ENCODE peak calls at places on chromosomes 4 and X, in eight cellular contexts. T, P, S, C, D, H, U and V are unnamed samples.

GRCh38 chrX:21659320-21659719 is 1.2 kb upstream of the KLHL34 start:
- DNase-seq in T (no peak), P (no peak), S (no peak), C (no peak), D (no peak), H (no peak), U (no peak), V (no peak)

GRCh38 chr4:70895846-70896435 is 6.2 kb upstream of the MOB1B start:
- DNase-seq in T (no peak), P (no peak), S (no peak), C (no peak), D (no peak), H (no peak), U (no peak), V (no peak)

GRCh38 chr4:153724606-153725005 is 35.2 kb downstream of the RNF175 start:
- DNase-seq in T (no peak), P (no peak), S (no peak), C (no peak), D (no peak), H (no peak), U (no peak), V (no peak)

GRCh38 chr4:171017596-171017995 is 795.6 kb upstream of the GALNTL6 start:
- DNase-seq in T (no peak), P (no peak), S (no peak), C (no peak), D (no peak), H (no peak), U (peak; percentile 2), V (no peak)

GRCh38 chrX:108138814-108139213 is 47.2 kb downstream of the ATG4A start:
- DNase-seq in T (no peak), P (no peak), S (no peak), C (no peak), D (no peak), H (no peak), U (no peak), V (no peak)

GRCh38 chr4:41709844-41710481 is 38.6 kb downstream of the PHOX2B start:
- DNase-seq in T (no peak), P (no peak), S (no peak), C (no peak), D (peak; percentile 9), H (no peak), U (peak; percentile 99), V (no peak)

GRCh38 chrX:13001961-13002671 is 27.2 kb downstream of the TMSB4X start:
- DNase-seq in T (peak; percentile 28), P (no peak), S (no peak), C (no peak), D (no peak), H (no peak), U (peak; percentile 86), V (peak; percentile 11)

GRCh38 chr4:157514711-157515110 is 294.2 kb downstream of the GRIA2 start:
- DNase-seq in T (no peak), P (peak; percentile 50), S (no peak), C (peak; percentile 1), D (no peak), H (no peak), U (no peak), V (peak; percentile 9)

GRCh38 chr4:70984587-70984986 is 8.9 kb upstream of the DCK start:
- DNase-seq in T (no peak), P (no peak), S (no peak), C (no peak), D (no peak), H (no peak), U (no peak), V (no peak)

GRCh38 chr4:100796333-100796732 is 278.5 kb upstream of the EMCN start:
- DNase-seq in T (no peak), P (no peak), S (no peak), C (no peak), D (no peak), H (no peak), U (no peak), V (no peak)

GRCh38 chrX:139720136-139720535 is 12.2 kb upstream of the MCF2 start:
- DNase-seq in T (no peak), P (peak; percentile 4), S (no peak), C (no peak), D (peak; percentile 33), H (no peak), U (peak; percentile 22), V (no peak)

GRCh38 chr4:182895791-182896292 is 21.3 kb downstream of the DCTD start:
- DNase-seq in T (no peak), P (no peak), S (no peak), C (no peak), D (no peak), H (no peak), U (no peak), V (no peak)

GRCh38 chr4:147709999-147710398 is 21.9 kb upstream of the ARHGAP10 start:
- DNase-seq in T (no peak), P (no peak), S (no peak), C (no peak), D (peak; percentile 31), H (no peak), U (no peak), V (no peak)

GRCh38 chrX:20267924-20268701 is 1.4 kb upstream of the RPS6KA3 start:
- DNase-seq in T (peak; percentile 20), P (peak; percentile 21), S (peak; percentile 9), C (no peak), D (peak; percentile 63), H (peak; percentile 86), U (no peak), V (no peak)

GRCh38 chr4:6582889-6583504 is 8.0 kb downstream of the MAN2B2 start:
- DNase-seq in T (no peak), P (no peak), S (peak; percentile 39), C (peak; percentile 42), D (peak; percentile 33), H (no peak), U (peak; percentile 33), V (peak; percentile 91)

GRCh38 chrX:40945366-40945713 is 139.9 kb upstream of the USP9X start:
- DNase-seq in T (no peak), P (no peak), S (peak; percentile 38), C (peak; percentile 44), D (peak; percentile 85), H (no peak), U (peak; percentile 78), V (no peak)

GRCh38 chr4:183284965-183285364 is 35.1 kb downstream of the CLDN22 start:
- DNase-seq in T (no peak), P (no peak), S (no peak), C (no peak), D (peak; percentile 6), H (no peak), U (no peak), V (no peak)

GRCh38 chr4:3709061-3709845 is 56.9 kb upstream of the ADRA2C start:
- DNase-seq in T (no peak), P (no peak), S (no peak), C (no peak), D (no peak), H (no peak), U (no peak), V (no peak)

GRCh38 chr4:77699731-77700210 is 94.2 kb downstream of the CXCL13 start:
- DNase-seq in T (no peak), P (no peak), S (no peak), C (no peak), D (peak; percentile 89), H (no peak), U (peak; percentile 78), V (no peak)

GRCh38 chr4:25539241-25539640 is 116.4 kb upstream of the SLC34A2 start:
- DNase-seq in T (no peak), P (no peak), S (no peak), C (no peak), D (no peak), H (no peak), U (no peak), V (no peak)

GRCh38 chr4:27861802-27862201 is 1001.2 kb downstream of the STIM2 start:
- DNase-seq in T (no peak), P (no peak), S (no peak), C (peak; percentile 56), D (peak; percentile 2), H (no peak), U (peak; percentile 30), V (no peak)

GRCh38 chr4:51906167-51906647 is 63.3 kb downstream of the DCUN1D4 start:
- DNase-seq in T (no peak), P (no peak), S (no peak), C (peak; percentile 75), D (peak; percentile 12), H (no peak), U (no peak), V (peak; percentile 63)

GRCh38 chr4:111717916-111718315 is 427.3 kb upstream of the FAM241A start:
- DNase-seq in T (no peak), P (no peak), S (no peak), C (no peak), D (no peak), H (no peak), U (no peak), V (no peak)

GRCh38 chr4:4269326-4269725 is 20.6 kb downstream of the LYAR start:
- DNase-seq in T (peak; percentile 72), P (no peak), S (no peak), C (no peak), D (no peak), H (no peak), U (no peak), V (no peak)

GRCh38 chr4:96035727-96036126 is 195.8 kb downstream of the PDHA2 start:
- DNase-seq in T (no peak), P (peak; percentile 11), S (no peak), C (peak; percentile 13), D (peak; percentile 60), H (no peak), U (peak; percentile 55), V (peak; percentile 40)

GRCh38 chrX:19673334-19674040 is 158.2 kb upstream of the MAP3K15 start:
- DNase-seq in T (no peak), P (no peak), S (no peak), C (no peak), D (peak; percentile 95), H (peak; percentile 83), U (peak; percentile 81), V (no peak)

GRCh38 chr4:45910511-45910910 is 213.3 kb downstream of the GABRG1 start:
- DNase-seq in T (no peak), P (no peak), S (no peak), C (no peak), D (no peak), H (no peak), U (no peak), V (no peak)

GRCh38 chr4:26176621-26177121 is 144.1 kb upstream of the RBPJ start:
- DNase-seq in T (no peak), P (no peak), S (no peak), C (no peak), D (peak; percentile 67), H (no peak), U (peak; percentile 89), V (no peak)

GRCh38 chrX:4706961-4707360 is 993.5 kb upstream of the PRKX start:
- DNase-seq in T (no peak), P (no peak), S (no peak), C (no peak), D (no peak), H (no peak), U (no peak), V (no peak)

GRCh38 chr4:105352826-105353225 is 121.0 kb downstream of the PPA2 start:
- DNase-seq in T (no peak), P (no peak), S (no peak), C (peak; percentile 55), D (no peak), H (no peak), U (peak; percentile 8), V (no peak)

GRCh38 chr4:89823416-89823815 is 13.5 kb downstream of the SNCA start:
- DNase-seq in T (no peak), P (no peak), S (no peak), C (no peak), D (peak; percentile 76), H (no peak), U (peak; percentile 64), V (no peak)